ENCODE peak calls at places on chromosomes 2 and 18, in nine cellular contexts. G is SJSA1; D is CD8-positive, alpha-beta memory T cell; M is psoas muscle; Q is GM23338; N is CD4-positive, alpha-beta T cell; L is prostate gland; S is mammary epithelial cell; C is left ventricle myocardium inferior. V is an unnamed sample.

GRCh38 chr18:7034924-7035323 is 82.7 kb downstream of the LAMA1 start:
- DNase-seq in L (no peak), C (no peak), D (no peak), M (no peak), G (no peak), Q (no peak), N (no peak), S (peak; percentile 20), V (no peak)

GRCh38 chr18:37393221-37393828 is 172.3 kb downstream of the CELF4 start:
- DNase-seq in Q (no peak), D (no peak), N (no peak), S (no peak), G (no peak), L (no peak), M (no peak), C (no peak), V (no peak)

GRCh38 chr18:75810481-75810880 is 383.0 kb upstream of the SMIM21 start:
- DNase-seq in D (no peak), S (no peak), M (no peak), Q (no peak), L (no peak), C (no peak), N (no peak), G (peak; percentile 52), V (no peak)

GRCh38 chr2:134640494-134640893 is 78.3 kb downstream of the TMEM163 start:
- DNase-seq in M (no peak), S (no peak), N (no peak), C (no peak), L (no peak), Q (no peak), G (no peak), D (no peak), V (no peak)

GRCh38 chr18:57959278-57959677 is 84.7 kb upstream of the NEDD4L start:
- DNase-seq in L (no peak), S (peak; percentile 72), M (no peak), D (peak; percentile 2), G (peak; percentile 49), C (no peak), Q (peak; percentile 62), N (no peak), V (peak; percentile 45)

GRCh38 chr2:9291331-9291730 is 84.7 kb downstream of the ASAP2 start:
- DNase-seq in L (no peak), S (no peak), D (no peak), G (no peak), C (no peak), M (no peak), Q (no peak), N (no peak), V (no peak)

GRCh38 chr18:67783215-67783946 is 266.9 kb upstream of the DSEL start:
- DNase-seq in Q (no peak), L (no peak), G (no peak), D (no peak), C (no peak), M (no peak), S (peak; percentile 92), N (no peak), V (peak; percentile 64)

GRCh38 chr2:175690113-175690716 is 311.9 kb downstream of the LNPK start:
- DNase-seq in Q (peak; percentile 75), C (no peak), D (peak; percentile 22), L (peak; percentile 41), M (no peak), N (no peak), G (no peak), S (peak; percentile 49), V (peak; percentile 66)

GRCh38 chr2:43841949-43842865 is 3.4 kb downstream of the ABCG8 start:
- DNase-seq in D (no peak), S (no peak), M (no peak), G (no peak), Q (no peak), N (no peak), C (no peak), L (no peak), V (no peak)

GRCh38 chr2:99031481-99031880 is 95.5 kb upstream of the CRACDL start:
- DNase-seq in N (no peak), G (no peak), D (no peak), Q (peak; percentile 26), S (no peak), L (no peak), M (no peak), C (no peak), V (no peak)

GRCh38 chr2:189086710-189087109 is 92.9 kb downstream of the COL5A2 start:
- DNase-seq in S (no peak), L (no peak), D (no peak), G (no peak), Q (no peak), M (no peak), C (no peak), N (no peak), V (no peak)

DNA sequence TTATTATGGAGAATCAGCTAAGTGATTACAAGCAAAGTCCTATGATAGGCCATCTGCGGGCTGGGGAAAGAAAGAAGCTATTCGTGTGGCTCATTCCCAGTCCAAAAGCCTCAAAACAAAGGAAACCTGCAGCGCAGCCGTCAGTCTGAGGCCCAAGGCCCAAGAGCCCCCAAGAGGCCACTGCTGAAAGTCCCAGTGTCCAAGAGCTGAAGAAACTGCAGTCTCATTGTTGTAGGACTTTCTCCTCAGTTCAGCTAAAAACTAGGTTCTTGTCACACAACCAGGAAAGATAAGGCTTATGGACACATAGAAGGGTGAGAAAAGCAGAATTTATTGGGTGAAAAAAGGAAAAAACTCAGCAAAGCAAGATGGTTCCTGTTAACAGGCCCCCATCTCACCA is 143.2 kb downstream of the RHBDD1 start:
- DNase-seq in C (no peak), D (no peak), G (no peak), M (no peak), Q (peak; percentile 25), L (no peak), S (no peak), N (no peak), V (no peak)
- H3K27me3 ChIP-seq in C (no peaks in the 10 kb centered on the region), D (no peaks in the 10 kb centered on the region), G (no peaks in the 10 kb centered on the region), M (no peaks in the 10 kb centered on the region), Q (no peaks in the 10 kb centered on the region), L (no peaks in the 10 kb centered on the region), S (no peaks in the 10 kb centered on the region), N (no peaks in the 10 kb centered on the region), V (no peaks in the 10 kb centered on the region)

GRCh38 chr2:96737251-96737650 is 2.6 kb downstream of the LMAN2L start:
- DNase-seq in N (no peak), Q (no peak), G (no peak), L (no peak), D (no peak), C (no peak), S (no peak), M (no peak), V (no peak)

GRCh38 chr2:96739633-96740428 is at the start of gene LMAN2L:
- DNase-seq in Q (peak; percentile 99), L (peak; percentile 97), S (peak; percentile 96), D (peak; percentile 94), C (peak; percentile 97), N (peak; percentile 93), G (peak; percentile 98), M (peak; percentile 97), V (peak; percentile 88)

GRCh38 chr2:96737831-96738230 is 2.0 kb downstream of the LMAN2L start:
- DNase-seq in N (no peak), D (no peak), G (no peak), Q (no peak), L (no peak), S (no peak), M (no peak), C (no peak), V (no peak)

GRCh38 chr2:96734899-96735585 is 4.8 kb downstream of the LMAN2L start:
- DNase-seq in L (no peak), N (no peak), Q (no peak), C (no peak), M (no peak), S (no peak), D (no peak), G (no peak), V (no peak)

DNA sequence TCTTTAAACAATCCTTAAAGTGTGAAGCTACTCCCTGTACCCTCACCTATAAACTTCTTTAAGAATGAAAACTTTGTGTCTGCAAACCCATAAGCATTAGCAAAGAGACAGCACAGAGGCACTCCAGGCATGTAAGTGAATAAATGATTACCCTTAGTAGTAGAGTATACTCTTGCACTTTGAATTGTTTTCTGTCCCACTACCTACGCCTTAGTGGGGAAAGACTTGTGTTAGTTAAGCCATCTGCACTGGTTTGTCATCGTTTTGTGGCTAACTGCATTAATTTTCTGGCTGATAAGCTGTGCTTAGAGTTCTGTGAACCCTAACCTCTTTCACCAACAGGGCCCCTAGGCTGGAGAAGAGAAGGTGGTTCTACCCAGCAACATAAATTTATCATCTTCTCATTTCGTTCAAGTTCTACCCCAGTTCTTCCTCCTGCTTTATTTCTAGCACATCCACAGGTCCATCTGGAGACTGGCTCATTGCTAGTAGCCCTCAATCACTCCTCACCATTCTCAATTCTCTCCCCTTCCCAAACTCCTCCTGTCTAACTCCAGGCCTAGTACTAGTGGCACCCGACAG is 722 bp downstream of the LMAN2L start:
- DNase-seq in Q (no peak), M (no peak), L (no peak), S (no peak), N (no peak), D (no peak), G (no peak), C (no peak), V (no peak)
- H3K27ac ChIP-seq in Q (no peak overlapping the region), M (peak overlapping the region; percentile 64), L (peak overlapping the region; percentile 68), S (peak overlapping the region; percentile 64), N (no peak overlapping the region), D (peak overlapping the region; percentile 82), G (peak overlapping the region; percentile 55), C (peak overlapping the region; percentile 70), V (peak overlapping the region; percentile 90)

GRCh38 chr18:25349926-25350560 is 1.9 kb downstream of the ZNF521 start:
- DNase-seq in G (no peak), M (peak; percentile 42), D (no peak), N (no peak), S (no peak), C (peak; percentile 42), Q (peak; percentile 68), L (no peak), V (no peak)
- H3K27me3 ChIP-seq in G (peaks cover 81% of the 10 kb centered on the region), M (no peaks in the 10 kb centered on the region), D (peaks cover 19% of the 10 kb centered on the region), N (peaks cover 79% of the 10 kb centered on the region), S (peaks cover 60% of the 10 kb centered on the region), C (no peaks in the 10 kb centered on the region), Q (peaks cover 62% of the 10 kb centered on the region), L (no peaks in the 10 kb centered on the region), V (peaks cover 25% of the 10 kb centered on the region)

DNA sequence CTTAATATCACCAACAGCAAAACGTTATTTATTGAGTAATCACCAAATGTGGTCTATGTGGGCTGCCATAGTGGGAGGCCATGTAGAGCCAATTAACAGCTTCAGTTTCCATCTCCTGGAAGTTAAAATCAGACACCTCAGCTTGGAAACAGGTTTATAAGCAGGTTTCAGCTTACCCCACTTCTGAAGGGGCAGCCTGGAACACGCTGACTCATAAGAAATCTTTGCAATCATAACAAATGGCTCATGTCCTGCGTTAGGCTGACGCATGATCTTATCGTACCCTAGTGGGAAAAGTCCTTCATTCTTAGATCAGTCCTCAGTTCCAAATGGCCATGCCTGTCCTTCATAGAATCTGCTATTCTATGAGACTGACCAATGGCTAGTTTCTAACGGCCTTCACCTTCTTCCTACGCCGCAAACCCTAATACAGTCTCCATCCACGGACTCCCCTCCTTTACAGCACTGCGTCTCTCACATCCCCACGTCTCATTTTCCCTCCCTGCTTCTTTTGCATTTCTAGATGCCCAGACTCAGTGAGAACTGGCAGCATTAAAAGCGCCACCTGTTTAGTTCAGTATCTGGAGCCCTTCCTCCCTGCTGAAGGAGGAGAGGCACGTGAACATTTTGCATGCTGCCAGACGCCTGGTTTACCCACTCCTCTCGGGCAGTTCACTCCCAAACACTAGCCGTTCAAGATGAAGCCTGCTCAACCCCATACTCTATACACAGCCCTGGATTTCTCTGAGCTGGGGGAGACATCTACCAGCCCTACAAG is 24.2 kb upstream of the BZW1 start:
- DNase-seq in C (no peak), N (no peak), M (no peak), L (peak; percentile 25), D (no peak), S (peak; percentile 96), G (peak; percentile 71), Q (no peak), V (peak; percentile 82)
- H3K27ac ChIP-seq in C (peak overlapping the region; percentile 10), N (no peak overlapping the region), M (peak overlapping the region; percentile 25), L (peak overlapping the region; percentile 51), D (no peak overlapping the region), S (peak overlapping the region; percentile 94), G (peak overlapping the region; percentile 71), Q (no peak overlapping the region), V (peak overlapping the region; percentile 50)